ENCODE peak calls at places on chromosomes 5 and 9, in four cellular contexts. F is glutamatergic neuron; J is CD4-positive, alpha-beta memory T cell; A is stimulated activated CD8-positive, alpha-beta memory T cell treated with anti-CD3 and anti-CD28 coated beads, Interleukin-7, amount 100 ng/mL, for 1 hour. B is an unnamed sample.

GRCh38 chr9:132094314-132094791 is 14.7 kb upstream of the MED27 start:
- DNase-seq in F (no peak), J (no peak), A (no peak), B (peak; percentile 95)

GRCh38 chr9:117153021-117153420 is 261.8 kb downstream of the ASTN2 start:
- DNase-seq in F (no peak), J (no peak), A (no peak), B (peak; percentile 57)

GRCh38 chr9:99680191-99680590 is 141.5 kb upstream of the NR4A3 start:
- DNase-seq in F (no peak), J (no peak), A (no peak), B (peak; percentile 75)

GRCh38 chr5:94422819-94423218 is 195.6 kb downstream of the KIAA0825 start:
- DNase-seq in F (no peak), J (no peak), A (no peak), B (peak; percentile 35)

GRCh38 chr9:122346478-122347347 is 24.1 kb upstream of the PTGS1 start:
- DNase-seq in F (peak; percentile 51), J (no peak), A (no peak), B (no peak)

GRCh38 chr5:137218471-137218870 is 280.7 kb downstream of the SPOCK1 start:
- DNase-seq in F (no peak), J (no peak), A (no peak), B (peak; percentile 52)

GRCh38 chr5:149438711-149439132 is 59.6 kb upstream of the IL17B start:
- DNase-seq in F (no peak), J (no peak), A (no peak), B (peak; percentile 81)

GRCh38 chr5:139795074-139796001 is at the start of gene PSD2:
- DNase-seq in F (peak; percentile 67), J (no peak), A (no peak), B (no peak)

GRCh38 chr9:3732077-3733038 is 206.6 kb upstream of the RFX3 start:
- DNase-seq in F (peak; percentile 24), J (peak; percentile 43), A (peak; percentile 4), B (peak; percentile 90)

GRCh38 chr5:179318193-179318955 is 26.9 kb downstream of the ADAMTS2 start:
- DNase-seq in F (peak; percentile 82), J (no peak), A (no peak), B (no peak)

GRCh38 chr9:2623046-2623865 is 1.7 kb downstream of the VLDLR start:
- DNase-seq in F (peak; percentile 51), J (peak; percentile 4), A (no peak), B (peak; percentile 59)

GRCh38 chr9:132114102-132114707 is 34.5 kb upstream of the MED27 start:
- DNase-seq in F (no peak), J (peak; percentile 28), A (peak; percentile 19), B (peak; percentile 60)

B was measured in IMR-90.